ENCODE peak calls at places on chromosomes 11 and 22, in six cellular contexts. M is activated T-cell treated with anti-CD3 and anti-CD28 coated beads for 1 hour; G is DMS 273 treated with DMSO at 0.1 percent for 48 hours; U is amniotic stem cell; O is AG08395; L is stimulated activated CD4-positive, alpha-beta T cell treated with anti-CD3 and anti-CD28 coated beads, Interleukin-4, amount 100 ng/mL, for 48 hours. I is an unnamed sample.

GRCh38 chr11:108115495-108116140 is 5.7 kb upstream of the ACAT1 start:
- DNase-seq in M (no peak), G (peak), U (no peak), O (peak), L (no peak), I (no peak)

GRCh38 chr11:32386770-32387377 is 48.5 kb downstream of the WT1 start:
- DNase-seq in M (no peak), G (no peak), U (no peak), O (peak), L (no peak), I (no peak)

GRCh38 chr22:44719586-44720368 is 17.8 kb downstream of the PRR5 start:
- DNase-seq in M (no peak), G (no peak), U (no peak), O (no peak), L (no peak), I (no peak)

GRCh38 chr11:69075421-69076128 is 26.8 kb downstream of the TPCN2 start:
- DNase-seq in M (no peak), G (no peak), U (peak), O (peak), L (no peak), I (no peak)

GRCh38 chr11:12239396-12240298 is 129.3 kb downstream of the MICAL2 start:
- DNase-seq in M (no peak), G (no peak), U (no peak), O (no peak), L (no peak), I (no peak)

GRCh38 chr11:22688914-22689313 is 22.5 kb downstream of the GAS2 start:
- DNase-seq in M (no peak), G (no peak), U (no peak), O (no peak), L (no peak), I (no peak)

GRCh38 chr22:33126881-33127280 is 68.7 kb upstream of the SYN3 start:
- DNase-seq in M (no peak), G (no peak), U (no peak), O (peak), L (no peak), I (no peak)

GRCh38 chr11:82995754-82996398 is 75.8 kb downstream of the RAB30 start:
- DNase-seq in M (no peak), G (no peak), U (peak), O (peak), L (no peak), I (no peak)

GRCh38 chr11:93843906-93844305 is 6.5 kb downstream of the VSTM5 start:
- DNase-seq in M (no peak), G (no peak), U (no peak), O (no peak), L (no peak), I (no peak)

GRCh38 chr11:65695459-65696241 is 16.4 kb upstream of the KAT5 start:
- DNase-seq in M (no peak), G (no peak), U (no peak), O (no peak), L (no peak), I (no peak)

I was measured in chondrocyte.